ENCODE peak calls at places on chromosome 19, in nine cellular contexts. K, B, M, C, U, L, Q, F and R are unnamed samples.

GRCh38 chr19:14950421-14950820 is 9.1 kb downstream of the OR7C2 start:
- DNase-seq in K (no peak), C (no peak), F (no peak), U (no peak), L (no peak), B (no peak), Q (no peak), M (no peak), R (no peak)

GRCh38 chr19:45293682-45294081 is 29.0 kb downstream of the CKM start:
- DNase-seq in Q (no peak), K (no peak), B (no peak), F (no peak), C (no peak), U (no peak), M (no peak), L (no peak), R (no peak)

GRCh38 chr19:37966211-37967072 is 59.4 kb downstream of the SIPA1L3 start:
- DNase-seq in U (peak), F (no peak), M (no peak), B (no peak), C (no peak), L (no peak), Q (no peak), K (peak), R (no peak)

GRCh38 chr19:5260381-5260967 is 80.1 kb downstream of the PTPRS start:
- DNase-seq in U (no peak), Q (no peak), B (no peak), M (no peak), K (no peak), C (no peak), F (no peak), L (no peak), R (no peak)

GRCh38 chr19:46904114-46905060 is 43.6 kb downstream of the ARHGAP35 start:
- DNase-seq in B (peak), F (no peak), U (peak), K (no peak), C (no peak), Q (peak), L (no peak), M (no peak), R (no peak)

GRCh38 chr19:12453495-12453894 is 12.7 kb upstream of the ZNF443 start:
- DNase-seq in M (no peak), F (no peak), C (no peak), U (no peak), K (no peak), Q (no peak), B (no peak), L (no peak), R (no peak)

GRCh38 chr19:54312011-54312410 is 955 bp downstream of the LILRA5 start:
- DNase-seq in Q (no peak), U (peak), L (no peak), K (no peak), B (no peak), F (no peak), M (no peak), C (no peak), R (no peak)

GRCh38 chr19:861756-862528 is 2.5 kb downstream of the CFD start:
- DNase-seq in B (peak), C (peak), F (no peak), U (no peak), K (peak), L (peak), M (peak), Q (no peak), R (peak)

GRCh38 chr19:883661-884211 is 9.3 kb downstream of the MED16 start:
- DNase-seq in M (no peak), K (peak), B (no peak), F (no peak), U (no peak), Q (no peak), C (no peak), L (no peak), R (peak)

GRCh38 chr19:8269724-8270123 is 38.4 kb downstream of the CD320 start:
- DNase-seq in U (no peak), M (no peak), L (no peak), F (no peak), B (no peak), K (no peak), C (no peak), Q (no peak), R (no peak)

GRCh38 chr19:13849991-13850909 is 26.7 kb upstream of the NANOS3 start:
- DNase-seq in Q (peak), B (peak), U (peak), M (peak), K (peak), F (peak), L (peak), C (no peak), R (peak)

GRCh38 chr19:45952691-45953505 is 20.8 kb downstream of the NOVA2 start:
- DNase-seq in M (peak), C (peak), B (peak), F (no peak), Q (peak), K (peak), L (no peak), U (no peak), R (peak)

GRCh38 chr19:29524201-29524911 is 1.4 kb upstream of the VSTM2B start:
- DNase-seq in F (no peak), C (no peak), L (no peak), B (no peak), Q (no peak), K (no peak), M (no peak), U (no peak), R (no peak)

GRCh38 chr19:31667106-31667505 is 317.9 kb upstream of the TSHZ3 start:
- DNase-seq in L (no peak), Q (no peak), U (no peak), K (no peak), B (no peak), C (no peak), F (no peak), M (no peak), R (no peak)

GRCh38 chr19:55494172-55494761 is 6.0 kb downstream of the SSC5D start:
- DNase-seq in U (no peak), B (peak), C (no peak), L (no peak), K (no peak), F (peak), M (no peak), Q (peak), R (no peak)

GRCh38 chr19:48473161-48473966 is 4.2 kb downstream of the CYTH2 start:
- DNase-seq in U (no peak), Q (no peak), L (no peak), B (no peak), F (no peak), C (no peak), K (no peak), M (no peak), R (no peak)

GRCh38 chr19:12720851-12721655 is 2.7 kb downstream of the TNPO2 start:
- DNase-seq in L (no peak), M (no peak), C (no peak), Q (no peak), K (no peak), U (no peak), B (peak), F (no peak), R (no peak)

GRCh38 chr19:4596033-4596904 is 36.8 kb upstream of the SEMA6B start:
- DNase-seq in B (no peak), L (no peak), F (no peak), K (peak), Q (no peak), M (no peak), U (no peak), C (no peak), R (no peak)

GRCh38 chr19:5567971-5568407 is 236 bp upstream of the TINCR start:
- DNase-seq in M (no peak), Q (no peak), U (no peak), F (no peak), K (no peak), C (no peak), B (no peak), L (no peak), R (no peak)

GRCh38 chr19:5025027-5025426 is 56.1 kb downstream of the KDM4B start:
- DNase-seq in U (no peak), F (no peak), L (no peak), C (no peak), K (no peak), Q (no peak), B (no peak), M (no peak), R (no peak)

GRCh38 chr19:34712606-34713261 is 21.3 kb upstream of the ZNF181 start:
- DNase-seq in L (peak), Q (peak), B (peak), U (no peak), F (no peak), M (peak), K (peak), C (peak), R (peak)